ENCODE peak calls at places on chromosomes 11 and 22, in seven cellular contexts. One of them, this sample, is unnamed. For H3K9me3, the result is how much of the 10 kb centered on the place peaks cover.

GRCh38 chr11:87176044-87176443 is 138.3 kb downstream of the TMEM135 start:
- DNase-seq in stomach: no peak
- DNase-seq in prostate gland: no peak
- DNase-seq in ovary: no peak
- DNase-seq in HCT116: peak
- DNase-seq in tibial nerve: no peak
- DNase-seq in heart left ventricle: no peak
- DNase-seq in this sample: no peak

GRCh38 chr11:66454253-66454652 is 12.5 kb upstream of the PELI3 start:
- DNase-seq in stomach: no peak
- DNase-seq in HCT116: no peak
- DNase-seq in heart left ventricle: no peak
- DNase-seq in tibial nerve: no peak
- DNase-seq in ovary: no peak
- DNase-seq in prostate gland: no peak
- DNase-seq in this sample: no peak

GRCh38 chr11:41714101-41714500 is 254.6 kb upstream of the LRRC4C start:
- DNase-seq in stomach: no peak
- DNase-seq in ovary: no peak
- DNase-seq in prostate gland: no peak
- DNase-seq in HCT116: no peak
- DNase-seq in heart left ventricle: no peak
- DNase-seq in tibial nerve: no peak
- DNase-seq in this sample: no peak

GRCh38 chr11:72631806-72632731 is 42.2 kb downstream of the PDE2A start:
- DNase-seq in stomach: no peak
- DNase-seq in tibial nerve: no peak
- DNase-seq in heart left ventricle: peak
- DNase-seq in prostate gland: no peak
- DNase-seq in HCT116: no peak
- DNase-seq in ovary: no peak
- DNase-seq in this sample: peak

GRCh38 chr22:17980013-17980510 is 44.3 kb downstream of the MICAL3 start:
- DNase-seq in HCT116: no peak
- DNase-seq in stomach: no peak
- DNase-seq in prostate gland: no peak
- DNase-seq in ovary: no peak
- DNase-seq in tibial nerve: no peak
- DNase-seq in heart left ventricle: no peak
- DNase-seq in this sample: no peak

GRCh38 chr11:119377961-119378667 is 3.4 kb downstream of the USP2 start:
- DNase-seq in ovary: no peak
- DNase-seq in heart left ventricle: no peak
- DNase-seq in tibial nerve: peak
- DNase-seq in HCT116: no peak
- DNase-seq in stomach: no peak
- DNase-seq in prostate gland: no peak
- DNase-seq in this sample: no peak

GRCh38 chr11:113035708-113036107 is 74.5 kb downstream of the NCAM1 start:
- DNase-seq in HCT116: no peak
- DNase-seq in ovary: no peak
- DNase-seq in prostate gland: no peak
- DNase-seq in heart left ventricle: no peak
- DNase-seq in stomach: no peak
- DNase-seq in tibial nerve: no peak
- DNase-seq in this sample: no peak

GRCh38 chr11:45391168-45391850 is 105.2 kb upstream of the SYT13 start:
- DNase-seq in tibial nerve: no peak
- DNase-seq in HCT116: no peak
- DNase-seq in stomach: no peak
- DNase-seq in prostate gland: no peak
- DNase-seq in heart left ventricle: no peak
- DNase-seq in ovary: no peak
- DNase-seq in this sample: no peak

GRCh38 chr22:37525073-37525745 is 6.0 kb upstream of the CARD10 start:
- DNase-seq in tibial nerve: no peak
- DNase-seq in ovary: no peak
- DNase-seq in prostate gland: no peak
- DNase-seq in heart left ventricle: no peak
- DNase-seq in stomach: no peak
- DNase-seq in HCT116: peak
- DNase-seq in this sample: no peak

GRCh38 chr11:57483570-57483934 is 23.2 kb downstream of the RTN4RL2 start:
- DNase-seq in ovary: no peak
- DNase-seq in heart left ventricle: no peak
- DNase-seq in prostate gland: no peak
- DNase-seq in tibial nerve: no peak
- DNase-seq in HCT116: no peak
- DNase-seq in stomach: no peak
- DNase-seq in this sample: no peak

GRCh38 chr22:37283393-37283937 is 1.2 kb downstream of the CYTH4 start:
- DNase-seq in HCT116: no peak
- DNase-seq in ovary: no peak
- DNase-seq in stomach: no peak
- DNase-seq in heart left ventricle: no peak
- DNase-seq in tibial nerve: no peak
- DNase-seq in prostate gland: no peak
- DNase-seq in this sample: no peak

GRCh38 chr22:30202531-30203006 is 44.0 kb downstream of the LIF start:
- DNase-seq in prostate gland: peak
- DNase-seq in ovary: peak
- DNase-seq in HCT116: no peak
- DNase-seq in stomach: peak
- DNase-seq in tibial nerve: no peak
- DNase-seq in heart left ventricle: no peak
- DNase-seq in this sample: peak
- H3K9me3 ChIP-seq in prostate gland: under half
- H3K9me3 ChIP-seq in ovary: under half
- H3K9me3 ChIP-seq in HCT116: under half
- H3K9me3 ChIP-seq in stomach: under half
- H3K9me3 ChIP-seq in tibial nerve: under half
- H3K9me3 ChIP-seq in heart left ventricle: under half
- H3K9me3 ChIP-seq in this sample: under half

GRCh38 chr22:42581762-42582716 is 28.3 kb downstream of the SERHL2 start:
- DNase-seq in tibial nerve: peak
- DNase-seq in stomach: peak
- DNase-seq in HCT116: peak
- DNase-seq in prostate gland: peak
- DNase-seq in ovary: peak
- DNase-seq in heart left ventricle: peak
- DNase-seq in this sample: peak
- TF ChIP-seq POLR2A in tibial nerve: no peak
- TF ChIP-seq POLR2A in stomach: no peak
- TF ChIP-seq POLR2A in HCT116: peak
- TF ChIP-seq POLR2A in prostate gland: peak
- TF ChIP-seq POLR2A in ovary: no peak
- TF ChIP-seq POLR2A in heart left ventricle: peak
- TF ChIP-seq POLR2A in this sample: peak

GRCh38 chr22:33577862-33578411 is 342.3 kb downstream of the LARGE1 start:
- DNase-seq in prostate gland: no peak
- DNase-seq in ovary: no peak
- DNase-seq in stomach: no peak
- DNase-seq in heart left ventricle: no peak
- DNase-seq in HCT116: no peak
- DNase-seq in tibial nerve: no peak
- DNase-seq in this sample: peak
- H3K9me3 ChIP-seq in prostate gland: under half
- H3K9me3 ChIP-seq in ovary: under half
- H3K9me3 ChIP-seq in stomach: under half
- H3K9me3 ChIP-seq in heart left ventricle: under half
- H3K9me3 ChIP-seq in HCT116: under half
- H3K9me3 ChIP-seq in tibial nerve: under half
- H3K9me3 ChIP-seq in this sample: under half

GRCh38 chr11:65134952-65135632 is 773 bp upstream of the SYVN1 start:
- DNase-seq in ovary: peak
- DNase-seq in prostate gland: peak
- DNase-seq in stomach: peak
- DNase-seq in heart left ventricle: peak
- DNase-seq in HCT116: peak
- DNase-seq in tibial nerve: peak
- DNase-seq in this sample: peak
- TF ChIP-seq POLR2A in ovary: peak
- TF ChIP-seq POLR2A in prostate gland: peak
- TF ChIP-seq POLR2A in stomach: no peak
- TF ChIP-seq POLR2A in heart left ventricle: peak
- TF ChIP-seq POLR2A in HCT116: peak
- TF ChIP-seq POLR2A in tibial nerve: no peak
- TF ChIP-seq POLR2A in this sample: no peak

DNA sequence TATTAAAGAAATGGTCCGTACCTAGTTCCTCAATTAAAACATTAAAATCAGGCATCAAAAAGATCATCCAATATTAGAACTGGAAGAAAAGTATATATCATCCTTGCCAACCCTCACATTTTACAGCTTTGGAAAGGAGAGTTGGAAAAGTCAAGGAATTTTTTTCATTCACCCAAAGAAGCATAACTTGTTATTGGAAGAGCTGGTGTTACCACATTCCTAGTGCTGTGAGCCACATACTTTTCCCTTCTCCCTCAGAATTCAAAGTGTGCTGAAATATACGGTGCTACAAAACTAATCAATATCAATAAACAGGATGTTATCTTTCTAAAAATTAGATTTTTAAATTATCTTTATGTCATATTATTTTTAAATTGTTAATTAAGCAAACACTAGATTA is 202.1 kb upstream of the FAT3 start:
- DNase-seq in ovary: no peak
- DNase-seq in heart left ventricle: no peak
- DNase-seq in tibial nerve: no peak
- DNase-seq in prostate gland: no peak
- DNase-seq in stomach: no peak
- DNase-seq in HCT116: no peak
- DNase-seq in this sample: no peak
- H3K9me3 ChIP-seq in ovary: under half
- H3K9me3 ChIP-seq in heart left ventricle: under half
- H3K9me3 ChIP-seq in tibial nerve: under half
- H3K9me3 ChIP-seq in prostate gland: under half
- H3K9me3 ChIP-seq in stomach: under half
- H3K9me3 ChIP-seq in HCT116: under half
- H3K9me3 ChIP-seq in this sample: under half

DNA sequence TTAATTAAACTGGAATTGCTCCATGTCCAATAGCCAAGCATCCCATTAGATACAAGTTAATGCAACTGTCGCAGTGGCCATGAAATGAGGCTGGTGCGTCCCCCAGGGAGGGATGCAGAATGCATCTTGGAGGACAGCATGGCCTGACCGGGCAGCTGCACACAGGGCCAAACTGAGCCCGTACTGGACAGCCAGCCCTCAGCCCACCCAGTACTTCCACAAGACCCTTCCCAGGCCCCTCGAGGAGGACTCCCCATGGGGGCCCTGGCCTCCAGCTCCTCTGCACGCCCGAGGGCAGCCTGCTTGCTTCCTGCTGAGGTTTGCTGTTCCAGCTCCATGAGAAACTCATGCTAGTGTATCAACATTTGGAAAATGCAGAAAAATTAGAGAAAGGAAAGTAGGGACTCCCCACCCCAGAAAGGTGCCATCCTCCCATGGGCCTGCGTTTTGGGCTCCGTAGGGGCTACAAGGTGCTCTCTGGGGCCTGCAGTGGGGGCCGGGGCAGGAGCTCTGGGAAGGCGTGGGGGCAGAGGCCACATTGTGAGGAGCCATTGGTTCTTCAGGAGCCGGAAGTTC is 21.3 kb upstream of the CCDC188 start:
- DNase-seq in tibial nerve: no peak
- DNase-seq in ovary: no peak
- DNase-seq in stomach: no peak
- DNase-seq in HCT116: no peak
- DNase-seq in heart left ventricle: no peak
- DNase-seq in prostate gland: no peak
- DNase-seq in this sample: no peak
- TF ChIP-seq POLR2A in tibial nerve: no peak
- TF ChIP-seq POLR2A in ovary: no peak
- TF ChIP-seq POLR2A in stomach: no peak
- TF ChIP-seq POLR2A in HCT116: no peak
- TF ChIP-seq POLR2A in heart left ventricle: no peak
- TF ChIP-seq POLR2A in prostate gland: no peak
- TF ChIP-seq POLR2A in this sample: no peak

GRCh38 chr22:49046000-49046545 is 781.6 kb downstream of the BRD1 start:
- DNase-seq in heart left ventricle: no peak
- DNase-seq in HCT116: no peak
- DNase-seq in stomach: no peak
- DNase-seq in prostate gland: no peak
- DNase-seq in ovary: no peak
- DNase-seq in tibial nerve: no peak
- DNase-seq in this sample: no peak
- H3K9me3 ChIP-seq in heart left ventricle: under half
- H3K9me3 ChIP-seq in HCT116: under half
- H3K9me3 ChIP-seq in stomach: under half
- H3K9me3 ChIP-seq in prostate gland: under half
- H3K9me3 ChIP-seq in ovary: under half
- H3K9me3 ChIP-seq in tibial nerve: under half
- H3K9me3 ChIP-seq in this sample: under half

GRCh38 chr11:104968365-104968855 is at the start of gene CASP4:
- DNase-seq in stomach: no peak
- DNase-seq in prostate gland: peak
- DNase-seq in HCT116: peak
- DNase-seq in tibial nerve: peak
- DNase-seq in ovary: peak
- DNase-seq in heart left ventricle: peak
- DNase-seq in this sample: peak
- TF ChIP-seq POLR2A in stomach: no peak
- TF ChIP-seq POLR2A in prostate gland: no peak
- TF ChIP-seq POLR2A in HCT116: no peak
- TF ChIP-seq POLR2A in tibial nerve: peak
- TF ChIP-seq POLR2A in ovary: peak
- TF ChIP-seq POLR2A in heart left ventricle: peak
- TF ChIP-seq POLR2A in this sample: peak